ENCODE peak calls at places on chromosomes 7 and 10, in four cellular contexts. Y, W, O and R are unnamed samples.

GRCh38 chr10:7855205-7855604 is 36.9 kb downstream of the TAF3 start:
- DNase-seq in Y (no peak), W (no peak), O (no peak), R (no peak)

GRCh38 chr7:30697716-30698460 is 15.6 kb upstream of the CRHR2 start:
- DNase-seq in Y (no peak), W (no peak), O (peak), R (no peak)

GRCh38 chr10:103720964-103721335 is 134.4 kb downstream of the SH3PXD2A start:
- DNase-seq in Y (no peak), W (no peak), O (no peak), R (no peak)

GRCh38 chr7:156082048-156082447 is 269.8 kb upstream of the SHH start:
- DNase-seq in Y (no peak), W (no peak), O (no peak), R (no peak)

GRCh38 chr7:5360451-5360850 is 63.2 kb downstream of the TNRC18 start:
- DNase-seq in Y (no peak), W (no peak), O (no peak), R (no peak)

GRCh38 chr7:150341263-150342118 is at the start of gene RARRES2:
- DNase-seq in Y (no peak), W (peak), O (no peak), R (no peak)

GRCh38 chr7:115707684-115708341 is 322.8 kb downstream of the TFEC start:
- DNase-seq in Y (no peak), W (no peak), O (no peak), R (no peak)

GRCh38 chr7:18290223-18290622 is 205.3 kb upstream of the HDAC9 start:
- DNase-seq in Y (no peak), W (peak), O (no peak), R (no peak)

GRCh38 chr10:5078781-5079180 is 15.4 kb upstream of the AKR1C3 start:
- DNase-seq in Y (no peak), W (no peak), O (no peak), R (no peak)

GRCh38 chr7:15780271-15780670 is 93.8 kb upstream of the MEOX2 start:
- DNase-seq in Y (no peak), W (peak), O (no peak), R (no peak)

GRCh38 chr7:13457790-13458189 is 531.7 kb downstream of the ETV1 start:
- DNase-seq in Y (no peak), W (no peak), O (no peak), R (no peak)

GRCh38 chr7:20653636-20654035 is 38.2 kb downstream of the ABCB5 start:
- DNase-seq in Y (no peak), W (no peak), O (no peak), R (no peak)

GRCh38 chr10:59803714-59804113 is 50.5 kb upstream of the MRLN start:
- DNase-seq in Y (no peak), W (no peak), O (no peak), R (no peak)

GRCh38 chr7:35729061-35729783 is 34.3 kb upstream of the HERPUD2 start:
- DNase-seq in Y (peak), W (no peak), O (no peak), R (no peak)

GRCh38 chr10:88853155-88853554 is 1.5 kb upstream of the ANKRD22 start:
- DNase-seq in Y (no peak), W (no peak), O (no peak), R (no peak)

GRCh38 chr7:31079126-31079918 is 27.2 kb downstream of the ADCYAP1R1 start:
- DNase-seq in Y (no peak), W (no peak), O (no peak), R (no peak)

GRCh38 chr10:3395041-3395440 is 222.5 kb upstream of the PITRM1 start:
- DNase-seq in Y (no peak), W (no peak), O (no peak), R (no peak)

GRCh38 chr10:72257051-72257892 is 16.5 kb upstream of the DDIT4 start:
- DNase-seq in Y (no peak), W (peak), O (no peak), R (no peak)

GRCh38 chr7:2417981-2418481 is 14.6 kb downstream of the CHST12 start:
- DNase-seq in Y (peak), W (no peak), O (no peak), R (no peak)